ENCODE peak calls at places on chromosomes 3 and 15, in seven cellular contexts. J is hepatocyte, D is skeletal muscle cell, Y is breast epithelium, C is GM23248, Q is uterus, A is ovary. N is an unnamed sample.

GRCh38 chr3:110909824-110910223 is 161.8 kb upstream of the NECTIN3 start:
- DNase-seq in J (no peak), D (no peak), Y (no peak), C (no peak), Q (no peak), A (no peak), N (no peak)

GRCh38 chr3:182178488-182179200 is 466.9 kb downstream of the SOX2 start:
- DNase-seq in J (no peak), D (no peak), Y (no peak), C (no peak), Q (no peak), A (no peak), N (no peak)

GRCh38 chr3:11717768-11718581 is 74.3 kb upstream of the VGLL4 start:
- DNase-seq in J (peak), D (no peak), Y (no peak), C (peak), Q (peak), A (no peak), N (no peak)

GRCh38 chr15:83378921-83379561 is 68.1 kb upstream of the SH3GL3 start:
- DNase-seq in J (no peak), D (no peak), Y (no peak), C (no peak), Q (no peak), A (no peak), N (no peak)

GRCh38 chr15:33963831-33964664 is 4.2 kb upstream of the CHRM5 start:
- DNase-seq in J (peak), D (no peak), Y (no peak), C (peak), Q (no peak), A (no peak), N (no peak)

GRCh38 chr15:77033729-77034619 is 36.9 kb downstream of the TSPAN3 start:
- DNase-seq in J (peak), D (no peak), Y (no peak), C (no peak), Q (no peak), A (no peak), N (no peak)

GRCh38 chr3:159472611-159473010 is 516.0 kb upstream of the IL12A start:
- DNase-seq in J (no peak), D (no peak), Y (no peak), C (no peak), Q (no peak), A (no peak), N (no peak)

GRCh38 chr3:122988507-122988906 is 39.1 kb downstream of the SEMA5B start:
- DNase-seq in J (no peak), D (no peak), Y (no peak), C (no peak), Q (no peak), A (no peak), N (no peak)

GRCh38 chr3:172415323-172415722 is 32.9 kb downstream of the GHSR start:
- DNase-seq in J (no peak), D (no peak), Y (no peak), C (no peak), Q (no peak), A (no peak), N (no peak)

GRCh38 chr3:154247806-154248480 is 76.3 kb downstream of the DHX36 start:
- DNase-seq in J (no peak), D (no peak), Y (no peak), C (no peak), Q (no peak), A (no peak), N (no peak)

GRCh38 chr15:100939786-100940185 is 20.6 kb downstream of the LRRK1 start:
- DNase-seq in J (no peak), D (no peak), Y (no peak), C (no peak), Q (no peak), A (no peak), N (no peak)

GRCh38 chr15:84755736-84756527 is 7.5 kb downstream of the ZNF592 start:
- DNase-seq in J (no peak), D (no peak), Y (no peak), C (no peak), Q (no peak), A (no peak), N (no peak)

GRCh38 chr3:97612632-97613031 is 151.9 kb upstream of the ARL6 start:
- DNase-seq in J (no peak), D (no peak), Y (no peak), C (no peak), Q (no peak), A (no peak), N (no peak)

DNA sequence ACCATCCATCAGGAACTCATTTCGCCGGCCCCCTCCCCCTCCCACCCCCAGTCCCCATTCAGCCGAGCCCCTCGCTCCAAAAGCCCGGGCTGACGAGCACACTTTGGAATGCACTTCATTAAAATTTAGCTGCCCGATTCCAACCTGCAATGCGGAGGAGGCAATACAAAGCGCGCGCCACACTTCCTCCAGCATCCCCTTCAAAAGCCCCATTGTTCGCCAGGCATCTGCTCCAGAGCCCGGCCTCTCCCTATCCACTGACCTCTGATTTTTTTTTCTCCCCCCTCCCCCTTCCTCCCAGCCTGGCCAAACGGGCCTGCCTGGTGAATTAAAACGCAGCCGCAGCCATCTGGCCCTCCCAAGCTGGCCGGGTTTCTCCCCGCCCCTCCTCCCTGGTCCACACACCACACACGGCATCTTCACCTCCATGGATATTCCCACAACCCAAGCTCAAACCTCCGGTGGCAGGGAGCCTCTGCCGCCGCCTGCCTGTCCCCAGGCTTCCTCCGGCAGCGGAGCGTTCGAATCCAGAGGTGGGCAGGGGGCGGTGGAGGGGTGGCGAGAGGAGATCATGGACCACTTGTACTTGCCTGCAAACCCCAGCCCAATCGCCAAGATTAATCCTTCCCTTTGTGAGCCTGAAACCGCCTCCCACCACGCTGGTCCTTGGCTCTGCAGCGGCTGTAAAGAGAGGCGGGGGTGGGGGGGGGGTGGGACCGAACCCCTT is 441.3 kb downstream of the MAGI1 start:
- DNase-seq in J (peak), D (no peak), Y (no peak), C (peak), Q (no peak), A (peak), N (no peak)
- H3K4me3 ChIP-seq in J (peak), D (peak), Y (peak), C (peak), Q (peak), A (peak), N (peak)

DNA sequence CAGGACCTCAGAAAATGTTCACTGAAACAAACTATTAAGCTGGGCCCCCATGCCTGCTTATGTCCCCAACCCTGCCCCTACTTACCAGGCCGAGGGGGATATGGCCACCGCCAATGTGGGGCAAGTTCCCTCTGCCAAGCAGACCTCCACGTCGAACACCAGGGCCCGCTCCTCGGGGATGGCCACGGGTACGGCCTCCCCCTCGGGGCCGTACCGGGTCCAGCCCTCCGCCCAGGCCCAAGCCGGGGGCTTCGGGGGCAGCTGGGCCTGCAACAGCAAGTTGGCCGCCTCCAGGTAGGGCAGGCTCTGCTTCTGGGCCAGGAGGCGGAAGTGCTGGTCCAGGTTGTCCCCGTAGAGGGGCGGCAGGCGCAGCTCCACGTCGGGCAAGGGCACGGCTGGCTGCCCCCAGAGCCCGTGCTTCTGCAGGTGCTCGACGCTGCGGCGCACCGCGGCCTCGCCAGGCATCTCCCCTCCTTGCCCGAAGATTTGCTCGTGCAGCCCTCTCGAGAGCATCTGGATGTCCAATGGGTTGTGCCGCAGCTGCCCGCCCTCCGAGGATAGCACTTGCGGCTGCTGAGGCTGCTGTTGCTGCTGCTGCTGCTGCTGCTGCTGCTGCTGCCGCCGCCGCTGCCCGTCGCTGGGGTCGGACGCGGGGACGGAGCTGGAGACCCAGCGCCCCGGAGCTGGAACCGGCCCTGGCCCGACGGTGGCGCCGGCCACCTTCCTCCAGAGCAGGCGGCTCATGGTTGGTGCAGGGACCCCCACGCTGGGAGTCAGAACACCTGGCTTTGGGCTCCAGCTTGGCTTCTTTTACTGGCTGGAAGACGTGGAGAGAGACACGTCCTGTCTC is 1.4 kb downstream of the POLG start:
- DNase-seq in J (no peak), D (no peak), Y (no peak), C (no peak), Q (no peak), A (peak), N (no peak)
- H3K4me3 ChIP-seq in J (peak), D (peak), Y (peak), C (peak), Q (peak), A (peak), N (peak)

GRCh38 chr15:40252141-40252437 is 13.2 kb downstream of the PAK6 start:
- DNase-seq in J (no peak), D (no peak), Y (no peak), C (no peak), Q (no peak), A (no peak), N (no peak)

GRCh38 chr15:40252438-40253178 is 13.7 kb downstream of the PAK6 start:
- DNase-seq in J (peak), D (no peak), Y (no peak), C (peak), Q (no peak), A (peak), N (no peak)

GRCh38 chr15:40250771-40251454 is 12.1 kb downstream of the PAK6 start:
- DNase-seq in J (no peak), D (no peak), Y (no peak), C (no peak), Q (no peak), A (peak), N (no peak)

GRCh38 chr15:40250304-40250656 is 11.4 kb downstream of the PAK6 start:
- DNase-seq in J (no peak), D (no peak), Y (no peak), C (no peak), Q (no peak), A (no peak), N (no peak)

DNA sequence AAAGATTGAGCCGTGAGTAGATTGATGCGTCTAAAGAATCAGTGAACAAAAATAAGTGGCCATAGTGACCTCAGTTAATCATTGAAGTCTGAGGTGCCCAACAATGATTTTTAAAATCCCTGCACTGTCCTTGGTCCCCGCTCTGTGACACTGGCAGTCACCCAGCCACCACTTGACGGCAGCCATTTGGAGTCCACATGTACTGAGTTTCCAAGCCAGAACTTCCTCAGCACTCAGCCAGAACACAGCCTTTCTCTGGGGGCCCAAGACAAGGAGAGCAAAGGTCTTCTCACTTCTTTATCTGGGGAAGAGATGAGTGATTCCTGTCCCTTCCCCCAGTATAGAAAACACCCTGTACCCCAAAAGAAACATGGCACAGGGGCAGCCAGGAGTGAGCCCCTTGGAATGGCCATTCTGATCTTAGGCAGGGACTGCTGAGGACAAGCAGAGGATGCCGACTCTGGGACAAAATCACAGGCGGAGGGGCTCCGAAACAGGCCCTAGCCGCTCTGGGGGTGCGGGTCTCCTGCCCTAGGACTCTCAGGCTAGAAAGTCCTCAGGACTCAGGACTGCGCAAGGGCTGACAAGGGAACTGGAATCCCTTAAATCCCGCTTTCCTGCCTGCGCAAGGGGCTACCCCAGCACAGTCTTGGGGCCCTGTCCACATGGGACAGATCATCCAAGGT is 12.7 kb downstream of the PAK6 start:
- DNase-seq in J (no peak), D (no peak), Y (no peak), C (no peak), Q (no peak), A (peak), N (no peak)
- H3K4me3 ChIP-seq in J (no peak), D (no peak), Y (peak), C (no peak), Q (no peak), A (no peak), N (no peak)

GRCh38 chr3:47379488-47379899 is 1.3 kb upstream of the PTPN23 start:
- DNase-seq in J (no peak), D (no peak), Y (no peak), C (no peak), Q (no peak), A (peak), N (no peak)
- H3K4me3 ChIP-seq in J (peak), D (peak), Y (peak), C (peak), Q (peak), A (peak), N (peak)

DNA sequence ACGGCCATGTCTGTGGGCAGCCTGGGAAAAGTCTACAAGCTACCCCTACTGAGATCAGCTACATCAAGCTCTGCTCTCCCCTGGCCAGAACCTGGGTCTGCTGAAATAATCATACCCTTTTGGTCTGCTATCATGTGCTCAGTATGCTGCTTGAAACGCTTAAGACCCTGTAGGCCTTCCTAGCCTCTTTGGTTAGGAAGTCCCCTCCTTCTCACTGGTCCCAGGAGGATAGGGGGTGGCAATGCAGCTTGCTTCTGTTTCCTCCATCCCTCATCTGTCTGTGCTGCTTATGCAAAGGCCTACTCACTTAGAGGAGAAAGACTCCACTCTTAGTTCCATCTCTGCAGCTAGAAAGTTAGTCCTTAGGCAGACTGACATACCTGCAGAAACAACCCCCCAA is 118.2 kb upstream of the RASGRP1 start:
- DNase-seq in J (no peak), D (no peak), Y (no peak), C (no peak), Q (no peak), A (no peak), N (no peak)
- H3K4me3 ChIP-seq in J (no peak), D (no peak), Y (no peak), C (no peak), Q (no peak), A (no peak), N (no peak)

GRCh38 chr15:71657141-71657540 is 153.2 kb upstream of the NR2E3 start:
- DNase-seq in J (no peak), D (no peak), Y (no peak), C (no peak), Q (no peak), A (no peak), N (no peak)

GRCh38 chr15:71659730-71660067 is 150.7 kb upstream of the NR2E3 start:
- DNase-seq in J (no peak), D (no peak), Y (no peak), C (no peak), Q (no peak), A (no peak), N (no peak)

GRCh38 chr15:71660501-71660900 is 149.9 kb upstream of the NR2E3 start:
- DNase-seq in J (no peak), D (no peak), Y (no peak), C (no peak), Q (no peak), A (no peak), N (no peak)

GRCh38 chr15:71658036-71658435 is 152.3 kb upstream of the NR2E3 start:
- DNase-seq in J (no peak), D (no peak), Y (no peak), C (no peak), Q (no peak), A (no peak), N (no peak)

DNA sequence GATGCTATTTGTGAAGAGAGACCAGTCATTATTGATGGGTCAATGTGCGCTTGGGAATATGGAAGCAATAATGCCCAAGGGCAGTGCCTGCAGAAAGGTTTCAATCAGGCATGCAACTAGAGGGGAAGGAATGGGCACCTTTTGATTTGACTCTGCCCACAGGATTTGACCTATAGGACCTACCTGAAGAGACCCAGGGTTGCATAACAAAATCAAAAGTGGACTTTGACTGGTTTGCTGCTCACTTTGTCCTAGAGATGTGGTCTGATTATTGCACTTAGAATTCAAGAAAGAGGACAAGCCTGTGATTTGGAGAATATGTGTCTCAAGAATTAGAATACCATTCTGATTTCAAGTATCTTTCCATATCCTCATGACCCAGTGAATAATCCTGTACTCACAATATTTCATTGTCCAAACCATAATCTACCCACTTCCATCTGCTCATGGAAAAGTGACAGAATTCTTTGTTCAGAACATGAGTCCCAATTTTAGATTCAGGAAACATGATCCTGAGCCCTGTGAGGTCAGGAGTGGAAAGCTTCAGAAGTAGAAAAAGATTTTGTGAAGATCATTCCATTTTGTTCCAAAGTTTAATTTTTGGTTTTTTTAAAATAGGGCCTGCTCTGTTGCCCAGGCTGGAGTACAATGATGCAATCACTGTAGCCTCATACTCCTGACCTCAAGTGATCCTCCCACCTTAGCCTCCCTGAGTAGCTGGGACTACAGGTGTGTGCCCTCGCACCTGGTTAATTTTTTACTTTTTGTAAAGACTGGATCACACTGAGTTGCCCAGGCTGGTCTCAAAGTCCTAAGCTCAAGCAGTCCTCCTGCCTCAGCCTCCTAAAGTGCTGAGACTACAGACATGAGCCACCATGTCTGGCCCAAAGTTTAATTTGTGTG is 151.3 kb upstream of the NR2E3 start:
- DNase-seq in J (no peak), D (no peak), Y (no peak), C (no peak), Q (no peak), A (no peak), N (no peak)
- H3K4me3 ChIP-seq in J (no peak), D (no peak), Y (no peak), C (no peak), Q (no peak), A (no peak), N (no peak)

GRCh38 chr15:75451202-75451673 is 252 bp downstream of the SIN3A start:
- DNase-seq in J (no peak), D (no peak), Y (no peak), C (no peak), Q (no peak), A (no peak), N (no peak)
- H3K4me3 ChIP-seq in J (peak), D (peak), Y (peak), C (peak), Q (peak), A (peak), N (peak)

DNA sequence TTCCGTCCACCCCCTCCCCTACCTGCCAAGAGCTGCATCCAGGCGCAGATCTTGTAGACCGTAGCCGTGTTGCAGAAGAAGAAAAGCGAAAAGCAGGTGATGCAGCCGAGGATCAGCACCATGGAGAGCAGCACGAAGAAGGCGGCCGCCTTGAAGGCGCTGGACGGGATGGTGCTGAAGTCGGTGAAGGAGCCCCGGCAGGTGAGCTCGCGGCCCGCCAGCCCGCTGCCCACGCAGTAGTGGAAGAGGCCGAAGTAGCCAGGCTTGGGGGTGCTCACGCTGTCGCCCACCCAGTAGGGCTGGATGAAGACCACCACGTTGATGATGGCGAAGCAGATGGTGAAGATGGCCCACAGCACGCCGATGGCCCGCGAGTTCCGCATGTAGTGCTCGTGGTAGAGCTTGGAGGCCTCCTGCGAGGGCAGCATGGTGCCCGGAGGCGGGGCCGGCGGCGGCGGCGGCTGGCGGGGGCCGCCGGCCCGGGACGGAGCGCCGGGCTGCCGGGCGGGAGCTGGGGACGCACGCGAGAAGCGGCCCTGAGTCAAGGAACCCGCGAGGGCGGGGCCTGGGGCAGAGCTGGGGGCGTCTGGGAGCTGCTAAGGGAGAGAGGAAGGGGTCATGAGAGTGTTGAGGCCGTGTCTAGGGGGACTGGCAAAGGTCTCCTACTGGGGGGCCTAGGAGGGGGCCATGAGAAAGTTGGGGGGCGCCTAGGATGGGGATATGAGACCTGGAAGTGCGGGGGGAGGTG is 1.2 kb downstream of the LHFPL4 start:
- DNase-seq in J (peak), D (no peak), Y (no peak), C (peak), Q (peak), A (peak), N (no peak)
- H3K4me3 ChIP-seq in J (no peak), D (no peak), Y (no peak), C (no peak), Q (no peak), A (no peak), N (no peak)

N was measured in AG04449.